ENCODE peak calls at places on chromosomes 13 and 19, in seven cellular contexts. W is PC-3, C is fibroblast of lung, Z is hepatocyte, I is mammary epithelial cell, V is neural progenitor cell, F is HCT116. L is an unnamed sample.

GRCh38 chr13:42041017-42041683 is 7.3 kb upstream of the DGKH start:
- DNase-seq in W (peak; percentile 58), C (peak; percentile 46), Z (peak; percentile 75), I (peak; percentile 78), V (peak; percentile 68), F (peak; percentile 38), L (no peak)

GRCh38 chr13:43766766-43767165 is 20.0 kb downstream of the ENOX1 start:
- DNase-seq in W (no peak), C (peak; percentile 31), Z (no peak), I (no peak), V (no peak), F (no peak), L (no peak)

GRCh38 chr13:87777395-87777794 is 106.2 kb downstream of the SLITRK5 start:
- DNase-seq in W (peak; percentile 11), C (peak; percentile 31), Z (no peak), I (no peak), V (peak; percentile 25), F (no peak), L (no peak)

GRCh38 chr19:447816-448546 is 12.9 kb downstream of the SHC2 start:
- DNase-seq in W (no peak), C (no peak), Z (peak; percentile 65), I (no peak), V (no peak), F (no peak), L (no peak)

GRCh38 chr19:13611596-13611995 is 105.3 kb upstream of the CACNA1A start:
- DNase-seq in W (no peak), C (no peak), Z (no peak), I (no peak), V (no peak), F (no peak), L (no peak)

GRCh38 chr19:12885749-12886706 is 973 bp downstream of the KLF1 start:
- DNase-seq in W (no peak), C (no peak), Z (no peak), I (no peak), V (peak; percentile 34), F (no peak), L (no peak)

GRCh38 chr13:52738719-52739467 is 727 bp downstream of the CNMD start:
- DNase-seq in W (no peak), C (no peak), Z (peak; percentile 47), I (no peak), V (peak; percentile 87), F (no peak), L (no peak)

GRCh38 chr19:50486823-50487515 is 10.3 kb upstream of the GARIN5A start:
- DNase-seq in W (peak; percentile 83), C (peak; percentile 44), Z (no peak), I (no peak), V (peak; percentile 68), F (peak; percentile 80), L (peak; percentile 32)

GRCh38 chr13:23460309-23460708 is 26.8 kb upstream of the SACS start:
- DNase-seq in W (no peak), C (no peak), Z (no peak), I (no peak), V (no peak), F (no peak), L (no peak)

GRCh38 chr13:114146629-114147028 is 14.2 kb upstream of the RASA3 start:
- DNase-seq in W (no peak), C (no peak), Z (no peak), I (no peak), V (peak; percentile 51), F (no peak), L (no peak)

GRCh38 chr13:112510987-112511715 is 76.8 kb downstream of the TUBGCP3 start:
- DNase-seq in W (peak; percentile 27), C (no peak), Z (no peak), I (no peak), V (no peak), F (no peak), L (no peak)

GRCh38 chr19:31264379-31264778 is 84.9 kb downstream of the TSHZ3 start:
- DNase-seq in W (no peak), C (no peak), Z (no peak), I (no peak), V (no peak), F (no peak), L (no peak)

GRCh38 chr19:51003316-51003715 is 1.9 kb upstream of the KLK8 start:
- DNase-seq in W (no peak), C (no peak), Z (no peak), I (no peak), V (no peak), F (no peak), L (no peak)

GRCh38 chr19:15251749-15252397 is 19.6 kb upstream of the EPHX3 start:
- DNase-seq in W (peak; percentile 55), C (peak; percentile 98), Z (peak; percentile 85), I (peak; percentile 61), V (peak; percentile 88), F (no peak), L (no peak)

GRCh38 chr13:113448885-113449692 is 4.2 kb downstream of the ADPRHL1 start:
- DNase-seq in W (peak; percentile 93), C (no peak), Z (peak; percentile 48), I (no peak), V (no peak), F (peak; percentile 96), L (peak; percentile 89)

GRCh38 chr13:57865600-57866294 is 234.2 kb downstream of the PCDH17 start:
- DNase-seq in W (no peak), C (no peak), Z (peak; percentile 62), I (no peak), V (no peak), F (no peak), L (no peak)

GRCh38 chr13:97367427-97367826 is 66.5 kb upstream of the RAP2A start:
- DNase-seq in W (no peak), C (peak; percentile 78), Z (peak; percentile 42), I (no peak), V (peak; percentile 59), F (no peak), L (no peak)

DNA sequence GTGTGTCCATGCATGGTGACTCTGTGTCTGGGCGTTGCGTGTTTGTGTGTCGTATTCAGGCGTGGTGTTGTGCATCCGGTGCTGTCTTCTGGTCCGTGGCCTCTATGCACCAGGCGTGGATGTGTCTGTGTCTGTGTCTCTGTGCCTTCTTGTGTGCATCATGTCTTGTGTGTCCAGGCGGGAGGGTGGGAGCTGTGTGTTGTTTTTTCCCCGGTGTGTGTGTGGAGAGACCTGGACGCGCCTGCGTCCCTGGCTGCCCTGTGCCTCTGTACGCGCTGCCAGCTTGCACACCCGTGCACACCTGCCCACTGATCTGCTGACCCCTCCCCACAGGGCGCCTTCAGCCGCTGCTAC is 1.1 kb downstream of the PLK5 start:
- DNase-seq in W (no peak), C (no peak), Z (no peak), I (no peak), V (no peak), F (no peak), L (no peak)
- H3K4me3 ChIP-seq in W (no peak overlapping the region), C (no peak overlapping the region), Z (no peak overlapping the region), I (no peak overlapping the region), V (no peak overlapping the region), F (no peak overlapping the region), L (no peak overlapping the region)

GRCh38 chr13:94311893-94312292 is 167.6 kb downstream of the DCT start:
- DNase-seq in W (no peak), C (no peak), Z (no peak), I (no peak), V (no peak), F (no peak), L (no peak)

GRCh38 chr13:94309576-94309975 is 169.9 kb downstream of the DCT start:
- DNase-seq in W (no peak), C (no peak), Z (no peak), I (no peak), V (no peak), F (no peak), L (no peak)

GRCh38 chr13:94309997-94310842 is 169.3 kb downstream of the DCT start:
- DNase-seq in W (peak; percentile 79), C (peak; percentile 73), Z (no peak), I (peak; percentile 81), V (no peak), F (no peak), L (peak; percentile 38)

GRCh38 chr13:94305934-94306333 is 173.5 kb downstream of the DCT start:
- DNase-seq in W (no peak), C (no peak), Z (no peak), I (no peak), V (no peak), F (no peak), L (no peak)

DNA sequence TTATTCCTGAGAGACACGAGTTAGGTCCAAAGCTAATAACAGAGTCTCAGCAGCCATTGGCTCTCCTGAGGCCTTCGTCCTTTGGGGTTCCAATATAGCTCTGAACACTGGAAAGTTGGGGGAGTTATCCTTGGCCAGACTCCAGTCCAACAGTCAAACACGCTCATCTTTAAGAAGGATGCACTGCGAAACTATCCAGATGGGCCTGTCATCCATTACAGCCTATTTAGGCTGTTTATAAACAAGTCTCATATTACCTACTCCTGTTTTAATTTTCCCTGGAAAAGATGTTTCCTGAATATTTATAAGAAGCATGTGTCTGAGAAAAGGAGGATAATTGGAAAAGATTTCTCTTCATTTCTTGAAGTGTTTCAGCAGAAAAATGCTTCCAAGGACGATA is 170.7 kb downstream of the DCT start:
- DNase-seq in W (no peak), C (no peak), Z (no peak), I (no peak), V (no peak), F (no peak), L (no peak)
- H2AFZ ChIP-seq in W (no peak overlapping the region), C (no peak overlapping the region), Z (no peak overlapping the region), I (no peak overlapping the region), V (no peak overlapping the region), F (no peak overlapping the region), L (no peak overlapping the region)

GRCh38 chr13:33017410-33017929 is 1.2 kb downstream of the KL start:
- DNase-seq in W (no peak), C (peak; percentile 16), Z (peak; percentile 63), I (peak; percentile 31), V (peak; percentile 54), F (no peak), L (no peak)
- TF ChIP-seq EZH2 in W (no peak), C (no peak), Z (no peak), I (peak; percentile 53), V (no peak), F (no peak), L (no peak)

GRCh38 chr13:98997738-98998641 is 20.1 kb upstream of the DOCK9 start:
- DNase-seq in W (peak; percentile 66), C (no peak), Z (no peak), I (peak; percentile 92), V (no peak), F (no peak), L (peak; percentile 76)

GRCh38 chr13:98997051-98997730 is 19.3 kb upstream of the DOCK9 start:
- DNase-seq in W (no peak), C (no peak), Z (no peak), I (no peak), V (no peak), F (no peak), L (no peak)

GRCh38 chr13:98998831-98999634 is 21.2 kb upstream of the DOCK9 start:
- DNase-seq in W (no peak), C (peak; percentile 38), Z (no peak), I (no peak), V (no peak), F (no peak), L (no peak)

GRCh38 chr13:99000137-99000536 is 22.3 kb upstream of the DOCK9 start:
- DNase-seq in W (no peak), C (no peak), Z (no peak), I (no peak), V (no peak), F (no peak), L (no peak)

DNA sequence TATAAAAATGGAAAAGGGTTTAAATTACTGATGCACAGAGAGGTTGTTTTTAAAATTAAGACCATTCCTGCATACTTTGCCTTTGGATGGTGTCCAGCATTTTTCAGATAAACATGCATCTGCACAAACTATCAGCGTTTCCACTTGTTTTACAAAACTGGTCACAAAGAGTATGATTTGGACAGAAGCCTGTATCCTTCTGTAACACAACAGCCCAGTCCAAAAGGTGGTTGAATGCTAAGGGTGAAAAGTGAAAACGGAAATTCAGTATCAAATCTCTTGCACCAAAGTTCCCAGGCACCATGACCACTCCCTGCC is 21.7 kb upstream of the DOCK9 start:
- DNase-seq in W (no peak), C (peak; percentile 46), Z (no peak), I (no peak), V (no peak), F (no peak), L (no peak)
- H3K4me3 ChIP-seq in W (no peak overlapping the region), C (peak overlapping the region; percentile 0), Z (no peak overlapping the region), I (no peak overlapping the region), V (no peak overlapping the region), F (no peak overlapping the region), L (no peak overlapping the region)